ENCODE peak calls at places on chromosomes 6 and 20, in four cellular contexts. One of them, this sample, is unnamed.

GRCh38 chr6:55617272-55617671 is 38.3 kb upstream of the HMGCLL1 start:
- DNase-seq in K562: no peak
- DNase-seq in HepG2: peak; percentile 48
- DNase-seq in WTC11: peak; percentile 45
- DNase-seq in this sample: peak; percentile 21

GRCh38 chr6:157755752-157756411 is 67.2 kb upstream of the SNX9 start:
- DNase-seq in WTC11: no peak
- DNase-seq in K562: no peak
- DNase-seq in HepG2: no peak
- DNase-seq in this sample: no peak

GRCh38 chr6:143961868-143962643 is 46.0 kb downstream of the PLAGL1 start:
- DNase-seq in HepG2: no peak
- DNase-seq in K562: no peak
- DNase-seq in WTC11: no peak
- DNase-seq in this sample: no peak

GRCh38 chr6:26260110-26260637 is 104.8 kb upstream of the BTN3A2 start:
- DNase-seq in K562: no peak
- DNase-seq in HepG2: peak; percentile 91
- DNase-seq in WTC11: no peak
- DNase-seq in this sample: no peak

GRCh38 chr6:26286168-26286854 is 78.7 kb upstream of the BTN3A2 start:
- DNase-seq in K562: peak; percentile 49
- DNase-seq in WTC11: peak; percentile 62
- DNase-seq in HepG2: peak; percentile 63
- DNase-seq in this sample: peak; percentile 32

GRCh38 chr20:31675828-31676533 is 38.3 kb downstream of the COX4I2 start:
- DNase-seq in K562: peak; percentile 82
- DNase-seq in HepG2: no peak
- DNase-seq in WTC11: no peak
- DNase-seq in this sample: no peak

GRCh38 chr6:125014157-125014957 is 52.1 kb downstream of the RNF217 start:
- DNase-seq in HepG2: no peak
- DNase-seq in K562: no peak
- DNase-seq in WTC11: no peak
- DNase-seq in this sample: no peak

GRCh38 chr6:37308084-37308817 is 45.5 kb upstream of the RNF8 start:
- DNase-seq in WTC11: no peak
- DNase-seq in HepG2: no peak
- DNase-seq in K562: no peak
- DNase-seq in this sample: peak; percentile 15

GRCh38 chr6:137816133-137816579 is 50.9 kb upstream of the TNFAIP3 start:
- DNase-seq in K562: no peak
- DNase-seq in WTC11: no peak
- DNase-seq in HepG2: no peak
- DNase-seq in this sample: no peak

GRCh38 chr6:166156942-166157341 is 10.7 kb downstream of the TBXT start:
- DNase-seq in WTC11: no peak
- DNase-seq in K562: no peak
- DNase-seq in HepG2: peak; percentile 6
- DNase-seq in this sample: peak; percentile 46

GRCh38 chr6:126060400-126060799 is 74.1 kb downstream of the TRMT11 start:
- DNase-seq in WTC11: no peak
- DNase-seq in HepG2: peak; percentile 29
- DNase-seq in K562: no peak
- DNase-seq in this sample: no peak

GRCh38 chr6:165864218-165864617 is 201.2 kb upstream of the PDE10A start:
- DNase-seq in WTC11: no peak
- DNase-seq in K562: no peak
- DNase-seq in HepG2: no peak
- DNase-seq in this sample: no peak

GRCh38 chr6:34524989-34525388 is 31.1 kb downstream of the SPDEF start:
- DNase-seq in HepG2: no peak
- DNase-seq in WTC11: no peak
- DNase-seq in K562: no peak
- DNase-seq in this sample: no peak

GRCh38 chr6:158437571-158437970 is 122.3 kb upstream of the TMEM181 start:
- DNase-seq in K562: no peak
- DNase-seq in WTC11: no peak
- DNase-seq in HepG2: no peak
- DNase-seq in this sample: no peak

GRCh38 chr6:114008331-114008730 is 37.4 kb upstream of the HDAC2 start:
- DNase-seq in WTC11: no peak
- DNase-seq in HepG2: no peak
- DNase-seq in K562: no peak
- DNase-seq in this sample: no peak

GRCh38 chr20:12906401-12906800 is 102.4 kb upstream of the SPTLC3 start:
- DNase-seq in K562: no peak
- DNase-seq in HepG2: no peak
- DNase-seq in WTC11: no peak
- DNase-seq in this sample: no peak

GRCh38 chr20:12902992-12903391 is 105.8 kb upstream of the SPTLC3 start:
- DNase-seq in WTC11: no peak
- DNase-seq in HepG2: no peak
- DNase-seq in K562: no peak
- DNase-seq in this sample: no peak
- TF ChIP-seq ELF4 in WTC11: no peak
- TF ChIP-seq ELF4 in HepG2: no peak
- TF ChIP-seq ELF4 in K562: no peak
- TF ChIP-seq ELF4 in this sample: no peak

GRCh38 chr20:44570369-44570768 is 12.0 kb upstream of the PKIG start:
- DNase-seq in HepG2: no peak
- DNase-seq in WTC11: no peak
- DNase-seq in K562: no peak
- DNase-seq in this sample: no peak

GRCh38 chr20:44571367-44571766 is 11.0 kb upstream of the PKIG start:
- DNase-seq in HepG2: no peak
- DNase-seq in K562: no peak
- DNase-seq in WTC11: no peak
- DNase-seq in this sample: no peak

GRCh38 chr20:44574372-44574771 is 8.0 kb upstream of the PKIG start:
- DNase-seq in K562: no peak
- DNase-seq in WTC11: no peak
- DNase-seq in HepG2: no peak
- DNase-seq in this sample: no peak

GRCh38 chr20:44573501-44573869 is 8.9 kb upstream of the PKIG start:
- DNase-seq in K562: no peak
- DNase-seq in HepG2: no peak
- DNase-seq in WTC11: no peak
- DNase-seq in this sample: no peak

DNA sequence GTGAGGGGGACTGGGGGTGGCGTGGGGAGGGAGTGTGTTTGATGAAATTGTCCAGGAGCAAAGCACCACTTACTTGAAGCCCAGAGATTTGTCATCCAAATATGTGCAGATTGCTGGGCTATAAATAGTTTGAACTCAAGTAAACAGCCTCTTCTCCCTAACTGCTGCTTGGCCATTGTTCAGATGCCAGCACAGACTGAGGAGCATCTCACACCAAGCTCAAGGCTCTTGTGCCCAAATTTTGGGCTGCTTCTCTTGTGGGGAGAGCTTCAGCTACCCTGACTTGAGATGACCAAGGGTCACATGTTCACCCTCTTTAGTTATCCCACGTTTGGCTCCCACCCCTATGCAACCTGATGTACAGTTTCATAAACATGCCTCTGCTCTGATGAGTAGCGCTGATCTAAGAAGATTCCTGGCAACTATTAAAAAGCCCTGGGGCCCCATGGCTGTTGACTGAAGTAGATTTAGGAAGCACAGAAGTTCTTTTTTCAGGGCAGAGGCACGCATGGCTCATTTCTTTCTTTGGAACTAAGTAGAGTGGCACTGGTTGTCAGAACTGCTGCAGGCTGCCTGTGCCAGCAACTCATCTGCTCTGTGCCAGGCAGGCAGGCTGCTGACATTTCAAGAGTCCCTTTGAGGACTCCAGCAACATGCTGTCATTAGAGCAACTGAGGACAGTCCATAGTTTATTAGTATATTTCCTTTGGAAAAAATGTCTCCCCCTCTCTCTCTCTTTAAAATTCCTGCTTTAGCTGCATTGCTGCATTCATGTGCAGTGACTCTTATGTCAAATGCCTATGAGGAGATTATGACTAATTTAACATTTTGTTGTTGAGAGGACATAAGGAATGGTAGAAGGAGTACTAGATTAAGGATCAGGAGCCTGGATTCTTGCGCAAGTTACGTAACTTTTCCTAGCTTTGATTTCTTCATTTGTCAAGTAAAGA is 9.6 kb upstream of the PKIG start:
- DNase-seq in WTC11: no peak
- DNase-seq in K562: no peak
- DNase-seq in HepG2: no peak
- DNase-seq in this sample: no peak
- TF ChIP-seq ELF4 in WTC11: no peak
- TF ChIP-seq ELF4 in K562: no peak
- TF ChIP-seq ELF4 in HepG2: no peak
- TF ChIP-seq ELF4 in this sample: no peak

GRCh38 chr6:89050155-89050554 is 30.4 kb upstream of the PNRC1 start:
- DNase-seq in HepG2: peak; percentile 23
- DNase-seq in WTC11: no peak
- DNase-seq in K562: no peak
- DNase-seq in this sample: no peak
- TF ChIP-seq ELF4 in HepG2: no peak
- TF ChIP-seq ELF4 in WTC11: no peak
- TF ChIP-seq ELF4 in K562: no peak
- TF ChIP-seq ELF4 in this sample: no peak

GRCh38 chr6:162198925-162199324 is 528.6 kb downstream of the PRKN start:
- DNase-seq in WTC11: peak; percentile 19
- DNase-seq in HepG2: peak; percentile 3
- DNase-seq in K562: no peak
- DNase-seq in this sample: no peak
- TF ChIP-seq ELF4 in WTC11: no peak
- TF ChIP-seq ELF4 in HepG2: no peak
- TF ChIP-seq ELF4 in K562: no peak
- TF ChIP-seq ELF4 in this sample: no peak

DNA sequence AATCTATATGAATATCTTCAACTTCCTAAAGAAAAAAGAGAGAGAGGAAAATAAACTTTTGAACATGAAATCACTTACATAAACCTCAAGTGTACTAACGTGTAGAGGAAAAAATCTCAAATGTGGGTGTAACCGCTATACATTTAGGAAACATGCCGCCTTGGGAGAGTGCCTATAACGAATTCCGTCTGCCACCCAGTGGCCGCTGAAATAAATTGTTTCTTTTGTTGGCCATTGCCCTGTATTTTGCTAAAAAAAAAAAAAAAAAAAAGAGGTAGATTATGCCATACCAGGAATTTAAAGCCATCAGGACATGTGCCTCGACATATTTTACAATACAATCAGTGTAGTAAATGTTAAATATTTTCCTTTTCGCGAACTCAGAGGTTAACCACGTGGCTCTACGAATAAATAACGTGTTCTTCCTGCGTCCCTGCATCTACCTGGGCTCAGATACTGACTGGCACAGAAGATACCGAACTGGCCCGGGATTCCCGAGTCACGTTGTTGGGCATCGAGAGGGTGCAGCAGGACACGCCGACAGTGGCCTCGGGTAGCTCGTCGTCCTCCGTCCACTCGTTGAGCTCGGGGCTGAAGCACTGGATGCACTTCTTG is 14.3 kb downstream of the KLHL31 start:
- DNase-seq in WTC11: peak; percentile 52
- DNase-seq in K562: peak; percentile 44
- DNase-seq in HepG2: peak; percentile 89
- DNase-seq in this sample: peak; percentile 61
- TF ChIP-seq ELF4 in WTC11: no peak
- TF ChIP-seq ELF4 in K562: no peak
- TF ChIP-seq ELF4 in HepG2: no peak
- TF ChIP-seq ELF4 in this sample: no peak

GRCh38 chr6:110410534-110410933 is 4.8 kb downstream of the DDO start:
- DNase-seq in HepG2: no peak
- DNase-seq in WTC11: no peak
- DNase-seq in K562: no peak
- DNase-seq in this sample: no peak

GRCh38 chr6:110412258-110412839 is 3.0 kb downstream of the DDO start:
- DNase-seq in HepG2: no peak
- DNase-seq in K562: no peak
- DNase-seq in WTC11: no peak
- DNase-seq in this sample: no peak

GRCh38 chr6:110419028-110419739 is 3.8 kb upstream of the DDO start:
- DNase-seq in K562: no peak
- DNase-seq in WTC11: no peak
- DNase-seq in HepG2: peak; percentile 77
- DNase-seq in this sample: no peak

GRCh38 chr6:110414669-110415296 is 592 bp downstream of the DDO start:
- DNase-seq in K562: no peak
- DNase-seq in HepG2: no peak
- DNase-seq in WTC11: no peak
- DNase-seq in this sample: no peak

DNA sequence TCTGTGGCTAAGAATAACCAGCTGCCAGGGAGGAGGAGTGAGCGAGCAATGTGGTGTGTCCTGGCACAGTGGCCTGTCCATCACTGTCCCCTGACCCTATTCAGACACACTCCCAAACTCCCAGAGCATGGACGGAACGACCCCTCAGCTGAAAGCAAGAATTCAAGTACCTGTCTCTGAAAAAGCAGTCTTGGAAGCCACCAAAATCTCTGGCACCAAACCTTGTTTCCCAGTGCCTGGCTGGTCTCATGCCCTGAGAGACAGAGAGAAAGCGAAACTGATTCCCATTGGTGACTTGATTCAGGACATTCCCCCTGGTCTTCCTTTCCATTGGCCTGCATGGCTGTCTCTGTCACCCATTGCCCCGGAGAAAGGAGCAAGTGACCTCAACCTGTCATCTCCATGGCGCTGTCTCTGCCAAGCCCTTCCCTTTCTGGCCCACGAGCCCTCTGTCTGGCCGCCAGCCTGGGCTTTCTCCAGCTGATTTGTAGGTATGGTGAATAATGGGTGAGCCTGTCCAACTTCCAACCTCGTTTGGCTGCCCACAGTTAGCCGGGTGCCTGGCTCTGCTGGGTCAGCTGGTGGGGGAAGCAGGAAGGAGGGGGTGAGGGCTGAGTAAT is at the start of gene DDO:
- DNase-seq in HepG2: peak; percentile 86
- DNase-seq in WTC11: no peak
- DNase-seq in K562: no peak
- DNase-seq in this sample: no peak
- TF ChIP-seq ELF4 in HepG2: no peak
- TF ChIP-seq ELF4 in WTC11: no peak
- TF ChIP-seq ELF4 in K562: no peak
- TF ChIP-seq ELF4 in this sample: no peak

GRCh38 chr6:11921017-11921438 is 91.1 kb upstream of the HIVEP1 start:
- DNase-seq in HepG2: no peak
- DNase-seq in WTC11: no peak
- DNase-seq in K562: peak; percentile 50
- DNase-seq in this sample: peak; percentile 35
- TF ChIP-seq ELF4 in HepG2: no peak
- TF ChIP-seq ELF4 in WTC11: no peak
- TF ChIP-seq ELF4 in K562: peak; percentile 67
- TF ChIP-seq ELF4 in this sample: no peak

This sample was measured in HEK293T.